ENCODE peak calls at places on chromosome X, in seven cellular contexts. Q, M, T, N, S, W and C are unnamed samples.

GRCh38 chrX:19824603-19825002 is 62.8 kb downstream of the SH3KBP1 start:
- DNase-seq in N (no peak), S (no peak), T (no peak), M (no peak), Q (no peak), W (no peak), C (no peak)

GRCh38 chrX:3699841-3700381 is 13.5 kb downstream of the PRKX start:
- DNase-seq in Q (no peak), T (no peak), N (no peak), M (no peak), W (peak; percentile 19), S (no peak), C (no peak)

GRCh38 chrX:129461801-129462456 is 61.4 kb downstream of the SMARCA1 start:
- DNase-seq in W (no peak), M (no peak), Q (no peak), T (no peak), S (no peak), N (no peak), C (no peak)

GRCh38 chrX:103399744-103400143 is 23.4 kb downstream of the BEX3 start:
- DNase-seq in M (no peak), S (no peak), T (no peak), W (no peak), Q (no peak), N (no peak), C (no peak)

GRCh38 chrX:71992711-71993110 is 82.1 kb downstream of the NHSL2 start:
- DNase-seq in S (no peak), M (no peak), Q (no peak), N (no peak), T (no peak), W (no peak), C (no peak)

GRCh38 chrX:151183233-151183632 is 6.8 kb downstream of the GPR50 start:
- DNase-seq in T (no peak), Q (no peak), W (no peak), M (no peak), N (no peak), S (no peak), C (no peak)

GRCh38 chrX:6228720-6229119 is at the start of gene NLGN4X:
- DNase-seq in Q (no peak), W (no peak), M (no peak), T (no peak), S (no peak), N (no peak), C (peak; percentile 45)

GRCh38 chrX:97266406-97267121 is 382.9 kb downstream of the RPA4 start:
- DNase-seq in N (no peak), M (no peak), W (no peak), Q (no peak), S (no peak), T (no peak), C (peak; percentile 44)

GRCh38 chrX:49071877-49072711 is 1.7 kb downstream of the PRAF2 start:
- DNase-seq in S (peak; percentile 31), N (no peak), Q (peak; percentile 60), T (no peak), W (no peak), M (no peak), C (peak; percentile 71)

GRCh38 chrX:39602226-39602625 is 495.5 kb downstream of the BCOR start:
- DNase-seq in M (no peak), S (no peak), W (no peak), N (no peak), Q (no peak), T (no peak), C (no peak)

GRCh38 chrX:54419559-54420302 is 20.5 kb upstream of the TSR2 start:
- DNase-seq in W (no peak), M (no peak), T (no peak), Q (no peak), N (no peak), S (no peak), C (no peak)

GRCh38 chrX:14673764-14674163 is 144.4 kb downstream of the GLRA2 start:
- DNase-seq in W (peak; percentile 70), Q (no peak), M (peak; percentile 39), N (peak; percentile 78), S (no peak), T (no peak), C (no peak)

GRCh38 chrX:123629502-123629901 is 103.3 kb downstream of the THOC2 start:
- DNase-seq in T (no peak), S (no peak), W (no peak), Q (no peak), N (no peak), M (no peak), C (no peak)

GRCh38 chrX:103446665-103447302 is 70.4 kb downstream of the BEX3 start:
- DNase-seq in S (no peak), N (no peak), T (no peak), Q (no peak), M (no peak), W (no peak), C (no peak)

GRCh38 chrX:150211988-150212387 is 151.1 kb upstream of the MAMLD1 start:
- DNase-seq in W (no peak), S (no peak), N (no peak), Q (no peak), T (no peak), M (no peak), C (no peak)

GRCh38 chrX:23811135-23811781 is 28.3 kb downstream of the SAT1 start:
- DNase-seq in N (no peak), W (no peak), S (no peak), T (no peak), M (no peak), Q (no peak), C (no peak)

GRCh38 chrX:23668335-23668734 is 1.0 kb downstream of the PRDX4 start:
- DNase-seq in N (no peak), T (no peak), S (no peak), W (peak; percentile 24), Q (no peak), M (no peak), C (peak; percentile 11)

GRCh38 chrX:2311483-2311882 is 189.3 kb downstream of the DHRSX start:
- DNase-seq in T (no peak), N (no peak), S (no peak), M (no peak), Q (peak; percentile 70), W (no peak), C (no peak)
- TF ChIP-seq JUND in T (no peak), N (no peak), S (no peak), M (no peak), Q (no peak), W (no peak), C (no peak)

DNA sequence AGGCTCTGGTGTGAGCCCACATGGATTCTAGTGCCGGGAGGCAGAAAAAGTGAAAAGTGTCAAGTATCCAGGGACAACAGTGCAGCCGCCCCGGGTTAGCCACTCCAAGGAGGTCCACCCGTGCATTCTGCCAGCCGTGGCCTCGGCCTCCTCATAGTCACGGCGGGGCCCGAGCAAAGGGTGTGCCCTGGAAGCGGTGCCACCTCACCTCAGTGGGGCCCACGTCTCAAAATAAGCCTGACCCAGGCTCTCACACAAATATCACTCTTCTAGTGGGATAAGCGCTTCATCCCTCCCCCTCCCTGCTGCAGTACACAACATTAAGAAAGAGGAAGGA is 427 bp upstream of the KLHL13 start:
- DNase-seq in T (no peak), W (no peak), M (no peak), Q (no peak), S (no peak), N (no peak), C (no peak)
- TF ChIP-seq JUND in T (no peak), W (no peak), M (no peak), Q (no peak), S (no peak), N (no peak), C (no peak)

DNA sequence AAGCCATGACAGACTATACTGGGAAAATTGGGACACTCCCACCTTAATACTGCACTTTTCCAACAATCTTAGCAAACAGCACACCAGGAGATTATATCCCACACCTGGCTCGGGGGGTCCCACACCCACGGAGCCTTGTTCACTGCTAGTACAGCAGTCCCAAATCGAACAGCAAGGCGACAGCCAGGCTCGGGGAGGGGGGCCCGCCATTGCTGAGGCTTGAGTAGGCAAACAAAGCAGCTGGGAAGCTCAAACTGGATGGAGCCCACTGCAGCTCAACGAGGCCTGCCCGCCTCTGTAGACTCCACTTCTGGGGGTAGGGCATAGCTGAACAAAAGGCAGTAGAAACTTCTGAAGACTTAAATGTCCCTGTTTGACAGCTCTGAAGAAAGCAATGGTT is 118.3 kb downstream of the MAGEB5 start:
- DNase-seq in Q (no peak), S (no peak), T (no peak), N (no peak), M (no peak), W (no peak), C (no peak)
- TF ChIP-seq JUND in Q (no peak), S (no peak), T (no peak), N (no peak), M (no peak), W (no peak), C (no peak)

GRCh38 chrX:13664026-13664425 is 11.1 kb downstream of the TCEANC start:
- DNase-seq in W (no peak), S (no peak), T (no peak), M (no peak), N (no peak), Q (no peak), C (no peak)

GRCh38 chrX:13669246-13669689 is 16.3 kb downstream of the TCEANC start:
- DNase-seq in M (peak; percentile 52), N (peak; percentile 90), S (peak; percentile 49), W (peak; percentile 89), Q (no peak), T (no peak), C (no peak)

GRCh38 chrX:13667940-13668339 is 15.0 kb downstream of the TCEANC start:
- DNase-seq in Q (no peak), M (no peak), S (no peak), T (no peak), N (no peak), W (no peak), C (no peak)

GRCh38 chrX:13670197-13670596 is 17.3 kb downstream of the TCEANC start:
- DNase-seq in N (no peak), M (no peak), Q (no peak), W (no peak), T (no peak), S (no peak), C (no peak)

GRCh38 chrX:13666836-13667235 is 13.9 kb downstream of the TCEANC start:
- DNase-seq in T (no peak), Q (no peak), W (no peak), N (no peak), S (no peak), M (no peak), C (no peak)
- TF ChIP-seq JUND in T (no peak), Q (no peak), W (no peak), N (no peak), S (no peak), M (no peak), C (no peak)

DNA sequence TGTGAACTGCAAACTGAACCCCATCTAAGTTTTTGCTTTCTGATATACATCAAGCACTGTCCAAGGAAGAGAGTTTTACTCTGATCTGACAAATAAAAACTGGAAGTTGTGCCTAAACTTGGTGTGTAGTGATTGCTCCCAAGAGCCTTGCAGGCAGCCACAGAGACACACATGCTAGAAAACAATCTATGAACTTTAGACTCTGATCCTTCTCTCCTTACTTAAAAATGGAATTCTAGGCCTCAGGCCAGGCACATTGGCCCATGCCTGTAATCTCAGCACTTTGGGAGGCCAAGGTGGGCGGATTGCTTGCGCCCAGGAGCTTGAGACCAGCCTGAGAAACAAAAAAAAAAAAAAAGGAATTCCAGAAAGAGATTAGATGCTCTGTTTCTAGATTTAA is 45.7 kb upstream of the S100G start:
- DNase-seq in N (no peak), S (no peak), Q (no peak), T (no peak), W (no peak), M (no peak), C (no peak)
- TF ChIP-seq JUND in N (no peak), S (no peak), Q (no peak), T (no peak), W (no peak), M (no peak), C (no peak)